ENCODE peak calls at places on chromosome 10, in seven cellular contexts. A is epithelial cell of proximal tubule; F is Calu3; W is uterus; P is H9; N is CD8-positive, alpha-beta T cell; M is WTC11. C is an unnamed sample.

GRCh38 chr10:44393051-44393630 is 8.2 kb upstream of the CXCL12 start:
- DNase-seq in F (no peak), M (no peak), N (no peak), A (no peak), P (no peak), W (peak; percentile 43), C (peak; percentile 49)

GRCh38 chr10:34334908-34335307 is 480.2 kb downstream of the PARD3 start:
- DNase-seq in P (no peak), W (no peak), A (no peak), M (no peak), N (no peak), F (no peak), C (no peak)

GRCh38 chr10:67697646-67698245 is 1.8 kb upstream of the CTNNA3 start:
- DNase-seq in A (peak; percentile 18), N (no peak), W (no peak), P (no peak), F (peak; percentile 44), M (no peak), C (no peak)

GRCh38 chr10:47262606-47263295 is 37.2 kb upstream of the GDF10 start:
- DNase-seq in M (no peak), F (no peak), N (no peak), A (no peak), P (no peak), W (no peak), C (no peak)

GRCh38 chr10:32990811-32991210 is 32.8 kb upstream of the ITGB1 start:
- DNase-seq in W (no peak), F (no peak), N (no peak), M (no peak), A (no peak), P (no peak), C (no peak)

GRCh38 chr10:49668684-49669083 is 10.8 kb upstream of the C10orf53 start:
- DNase-seq in A (no peak), N (peak; percentile 31), P (no peak), M (no peak), F (no peak), W (no peak), C (no peak)

GRCh38 chr10:123642293-123642692 is 23.9 kb upstream of the GPR26 start:
- DNase-seq in N (no peak), M (no peak), A (no peak), W (no peak), P (peak; percentile 49), F (no peak), C (peak; percentile 50)

GRCh38 chr10:36448760-36449681 is 676.4 kb upstream of the ANKRD30A start:
- DNase-seq in M (peak; percentile 36), F (no peak), A (no peak), W (no peak), N (no peak), P (peak; percentile 41), C (no peak)

GRCh38 chr10:58743466-58744115 is 230.9 kb downstream of the BICC1 start:
- DNase-seq in N (no peak), F (no peak), M (peak; percentile 16), P (no peak), W (no peak), A (no peak), C (no peak)

DNA sequence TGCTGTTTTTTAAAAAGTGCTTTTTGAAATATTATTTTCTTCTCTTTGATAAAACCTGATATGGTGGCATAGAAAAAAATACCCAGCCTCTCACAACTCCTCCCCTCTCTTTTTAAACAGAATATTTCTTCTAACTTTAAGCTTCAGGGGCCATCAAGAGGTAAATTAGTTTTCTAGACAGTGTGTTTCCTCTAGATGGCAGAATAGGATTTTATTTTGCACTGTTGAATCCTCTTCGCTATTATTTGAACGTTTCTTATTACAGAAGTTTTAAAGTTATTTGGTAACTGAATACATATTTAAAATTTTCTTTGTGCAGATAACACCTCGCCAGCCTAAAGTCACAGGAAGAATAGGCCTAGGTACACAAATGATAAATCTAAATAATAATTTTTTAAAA is 30.3 kb downstream of the ARL5B start:
- DNase-seq in P (no peak), N (no peak), F (no peak), W (no peak), A (no peak), M (no peak), C (no peak)
- TF ChIP-seq CTCF in P (peak; percentile 67), N (no peak), F (peak; percentile 35), W (no peak), A (peak; percentile 57), M (no peak), C (peak; percentile 70)

DNA sequence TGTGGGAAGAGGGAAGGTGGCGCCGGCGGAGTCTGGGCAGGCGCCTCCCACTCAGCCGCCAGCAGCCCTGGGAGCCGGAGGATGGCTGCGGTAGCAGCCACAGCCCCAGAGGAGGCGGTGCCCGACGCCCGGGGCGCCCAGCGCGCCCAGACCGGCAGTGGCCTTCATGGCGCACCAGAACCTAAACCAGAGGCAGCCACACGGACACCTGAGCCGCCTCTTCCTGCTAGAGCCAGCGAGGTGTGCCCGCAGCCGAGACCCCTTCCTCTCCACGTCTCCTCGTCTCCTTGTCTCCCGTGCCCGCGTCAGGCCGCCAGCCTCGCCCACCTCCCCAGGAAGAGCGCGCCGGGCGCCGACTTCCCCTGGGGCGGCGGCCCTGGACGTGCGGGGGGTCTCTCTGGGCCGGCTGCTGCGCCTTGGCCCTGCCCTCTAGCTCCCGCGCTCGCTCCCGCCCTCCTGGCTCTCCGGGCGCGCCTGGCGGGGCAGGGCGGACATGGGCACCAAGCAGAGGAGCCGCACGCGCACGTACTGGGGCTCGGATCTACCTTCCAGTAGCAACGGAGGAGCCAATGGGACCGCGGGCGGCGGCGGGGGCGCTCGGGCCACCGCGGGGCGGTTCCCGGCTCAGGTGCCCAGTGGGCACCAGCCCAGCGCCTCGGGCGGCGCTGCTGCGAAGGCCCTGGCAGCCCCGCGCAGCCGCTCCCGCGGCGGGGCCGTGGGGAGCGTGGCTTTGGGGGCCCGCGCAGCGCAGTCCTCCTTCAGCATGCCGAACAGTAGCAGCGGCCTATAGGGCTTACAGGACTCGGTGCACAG is 33.0 kb upstream of the SFTPD start:
- DNase-seq in A (no peak), P (peak; percentile 80), F (peak; percentile 74), N (no peak), M (peak; percentile 66), W (peak; percentile 38), C (peak; percentile 71)
- TF ChIP-seq CTCF in A (peak; percentile 10), P (peak; percentile 14), F (peak; percentile 22), N (no peak), M (no peak), W (no peak), C (no peak)

DNA sequence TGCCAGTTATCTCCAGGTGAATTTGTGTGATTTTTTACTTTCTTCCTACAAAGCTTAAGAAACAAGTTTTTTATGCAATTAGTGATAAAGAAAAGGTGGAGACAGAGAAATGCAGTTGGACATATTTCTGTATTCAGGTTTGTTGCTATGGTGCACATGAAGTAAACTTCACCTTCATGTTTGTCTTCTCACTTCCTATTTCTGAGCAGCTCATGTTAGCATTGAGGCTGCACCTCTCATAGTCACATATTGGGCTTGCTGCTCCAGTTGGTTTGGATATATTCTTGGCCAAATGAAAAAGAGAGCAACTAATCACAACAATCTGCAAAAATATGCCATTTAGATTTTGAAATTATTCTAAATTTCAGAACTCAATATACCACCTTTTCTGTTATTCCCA is 475.6 kb upstream of the ZWINT start:
- DNase-seq in N (no peak), A (no peak), M (no peak), P (no peak), W (no peak), F (no peak), C (no peak)
- TF ChIP-seq CTCF in N (no peak), A (no peak), M (no peak), P (no peak), W (no peak), F (no peak), C (no peak)

DNA sequence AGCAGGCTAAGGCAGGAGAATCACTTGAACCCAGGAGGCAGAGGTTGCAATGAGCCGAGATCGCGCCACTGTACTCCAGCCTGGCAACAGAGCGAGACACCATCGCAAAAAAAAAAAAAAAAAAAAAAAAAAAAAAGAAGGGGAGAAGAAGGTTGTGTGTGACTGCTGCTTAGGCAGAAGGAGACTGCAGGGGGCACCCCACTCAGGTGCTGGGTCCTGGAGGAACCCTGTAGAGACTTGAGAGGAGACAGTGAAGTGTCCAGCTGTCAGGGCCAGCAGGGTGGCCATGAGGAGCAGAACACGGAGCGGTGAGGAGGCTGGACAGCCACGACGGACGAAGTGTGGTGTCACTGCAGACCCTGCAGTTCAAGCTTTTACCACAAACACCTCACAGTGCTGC is 99.0 kb upstream of the NMT2 start:
- DNase-seq in W (no peak), F (no peak), M (no peak), A (no peak), P (no peak), N (no peak), C (no peak)
- TF ChIP-seq CTCF in W (no peak), F (no peak), M (no peak), A (peak; percentile 28), P (peak; percentile 20), N (no peak), C (peak; percentile 21)

DNA sequence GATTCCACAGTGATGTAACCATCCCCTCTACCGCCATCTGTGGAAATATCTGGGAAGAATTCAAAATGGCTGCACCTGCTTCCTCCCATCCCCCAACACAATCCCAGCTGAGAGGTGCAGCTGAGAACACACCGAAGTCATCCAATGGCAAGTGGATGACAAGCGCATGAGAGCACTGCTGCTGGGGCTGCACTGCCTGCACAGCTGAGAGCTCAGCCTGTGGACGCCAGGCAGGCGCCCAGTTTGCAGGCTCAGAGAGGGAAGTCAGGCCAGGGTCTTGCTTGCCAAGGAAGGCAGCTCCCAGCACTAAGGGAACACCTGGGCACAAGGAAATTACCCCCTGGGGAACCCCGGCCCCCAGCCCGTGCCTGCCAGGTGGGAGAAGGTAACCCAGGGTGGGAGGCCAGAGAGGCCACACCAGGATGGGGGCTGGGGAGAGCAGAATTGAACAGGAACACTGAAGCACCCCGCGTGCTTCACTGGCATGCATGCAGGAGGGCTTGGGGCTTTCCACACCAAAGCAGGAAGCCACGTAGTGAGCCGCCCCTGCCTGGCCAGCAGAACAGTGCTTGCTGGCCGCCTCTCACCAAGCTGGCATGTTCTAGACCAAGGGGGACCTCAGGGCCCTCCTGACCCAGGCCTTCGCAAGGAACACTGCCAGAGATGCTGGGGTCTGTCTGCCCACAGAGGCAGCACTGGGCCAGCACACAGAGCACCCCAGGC is 46.2 kb downstream of the FAM53B start:
- DNase-seq in W (no peak), N (no peak), P (no peak), M (no peak), F (no peak), A (no peak), C (no peak)
- TF ChIP-seq CTCF in W (no peak), N (no peak), P (no peak), M (no peak), F (no peak), A (no peak), C (no peak)